ENCODE peak calls at places on chromosomes 7 and 10, in six cellular contexts. T, K, M, W, I and Z are unnamed samples.
A peak's percentile ranks its signal among the peaks of the same experiment; 100 is the strongest.

GRCh38 chr7:127383123-127383835 is 9.2 kb downstream of the ZNF800 start:
- DNase-seq in T (peak; percentile 69), K (no peak), M (no peak), W (no peak), I (no peak), Z (no peak)

GRCh38 chr10:110426294-110427153 is 71.2 kb upstream of the DUSP5 start:
- DNase-seq in T (no peak), K (peak; percentile 90), M (no peak), W (peak; percentile 69), I (no peak), Z (no peak)

GRCh38 chr7:107953924-107954303 is 49.0 kb downstream of the LAMB1 start:
- DNase-seq in T (no peak), K (no peak), M (no peak), W (no peak), I (no peak), Z (no peak)

GRCh38 chr10:58291538-58292174 is 22.7 kb downstream of the CISD1 start:
- DNase-seq in T (peak; percentile 61), K (no peak), M (peak; percentile 61), W (no peak), I (no peak), Z (no peak)

GRCh38 chr7:129052441-129052840 is 2.5 kb downstream of the TNPO3 start:
- DNase-seq in T (no peak), K (no peak), M (no peak), W (no peak), I (no peak), Z (no peak)

GRCh38 chr7:99320371-99320770 is 5.3 kb upstream of the ARPC1A start:
- DNase-seq in T (no peak), K (no peak), M (no peak), W (no peak), I (no peak), Z (no peak)

GRCh38 chr7:1672851-1673486 is 2.9 kb downstream of the ELFN1 start:
- DNase-seq in T (no peak), K (no peak), M (no peak), W (no peak), I (no peak), Z (no peak)

GRCh38 chr7:151849008-151849878 is 27.7 kb downstream of the PRKAG2 start:
- DNase-seq in T (no peak), K (no peak), M (no peak), W (no peak), I (no peak), Z (no peak)

GRCh38 chr10:59337254-59337653 is 25.1 kb downstream of the FAM13C start:
- DNase-seq in T (peak; percentile 90), K (peak; percentile 4), M (no peak), W (peak; percentile 26), I (no peak), Z (no peak)

GRCh38 chr10:126073606-126074005 is 177.2 kb downstream of the FANK1 start:
- DNase-seq in T (peak; percentile 83), K (no peak), M (no peak), W (no peak), I (no peak), Z (no peak)

GRCh38 chr7:30276203-30276900 is 8.0 kb upstream of the ZNRF2 start:
- DNase-seq in T (peak; percentile 55), K (peak; percentile 31), M (peak; percentile 69), W (no peak), I (no peak), Z (peak; percentile 10)

GRCh38 chr10:89515031-89515841 is 20.2 kb downstream of the SLC16A12 start:
- DNase-seq in T (peak; percentile 78), K (peak; percentile 96), M (no peak), W (peak; percentile 98), I (no peak), Z (no peak)

GRCh38 chr7:155201325-155202087 is 96.2 kb upstream of the INSIG1 start:
- DNase-seq in T (no peak), K (no peak), M (no peak), W (no peak), I (no peak), Z (no peak)

GRCh38 chr10:104066945-104067344 is 18.7 kb downstream of the COL17A1 start:
- DNase-seq in T (no peak), K (no peak), M (no peak), W (no peak), I (no peak), Z (no peak)

GRCh38 chr10:50794490-50794889 is 54.8 kb downstream of the ASAH2B start:
- DNase-seq in T (peak; percentile 29), K (no peak), M (no peak), W (no peak), I (no peak), Z (no peak)